ENCODE peak calls at places on chromosomes 2 and 18, in four cellular contexts. F, Q, N and K are unnamed samples. For H3K4me1, the result is how much of the 10 kb centered on the place peaks cover.

GRCh38 chr2:151357359-151357758 is at the start of gene TNFAIP6:
- DNase-seq in F (peak), Q (no peak), N (no peak), K (peak)

GRCh38 chr2:57876313-57876712 is 170.3 kb upstream of the VRK2 start:
- DNase-seq in F (no peak), Q (no peak), N (no peak), K (no peak)

GRCh38 chr2:88737385-88737784 is 45.9 kb downstream of the RPIA start:
- DNase-seq in F (no peak), Q (no peak), N (no peak), K (peak)

GRCh38 chr2:2826621-2827020 is 495.5 kb upstream of the MYT1L start:
- DNase-seq in F (no peak), Q (no peak), N (no peak), K (no peak)

GRCh38 chr2:146317959-146318358 is 1526.9 kb upstream of the ACVR2A start:
- DNase-seq in F (no peak), Q (no peak), N (no peak), K (peak)

GRCh38 chr2:171436307-171436706 is 2.3 kb downstream of the DCAF17 start:
- DNase-seq in F (no peak), Q (no peak), N (no peak), K (peak)

GRCh38 chr2:221588306-221588985 is 16.3 kb upstream of the EPHA4 start:
- DNase-seq in F (no peak), Q (no peak), N (no peak), K (no peak)

GRCh38 chr2:37912056-37912455 is 13.0 kb upstream of the RMDN2 start:
- DNase-seq in F (no peak), Q (no peak), N (no peak), K (peak)

GRCh38 chr2:203659650-203660049 is 46.8 kb upstream of the CD28 start:
- DNase-seq in F (no peak), Q (no peak), N (no peak), K (no peak)

GRCh38 chr18:75035944-75036343 is 173.0 kb downstream of the PTGR3 start:
- DNase-seq in F (no peak), Q (no peak), N (no peak), K (peak)
- TF ChIP-seq MAFK in F (no peak), Q (no peak), N (no peak), K (no peak)

DNA sequence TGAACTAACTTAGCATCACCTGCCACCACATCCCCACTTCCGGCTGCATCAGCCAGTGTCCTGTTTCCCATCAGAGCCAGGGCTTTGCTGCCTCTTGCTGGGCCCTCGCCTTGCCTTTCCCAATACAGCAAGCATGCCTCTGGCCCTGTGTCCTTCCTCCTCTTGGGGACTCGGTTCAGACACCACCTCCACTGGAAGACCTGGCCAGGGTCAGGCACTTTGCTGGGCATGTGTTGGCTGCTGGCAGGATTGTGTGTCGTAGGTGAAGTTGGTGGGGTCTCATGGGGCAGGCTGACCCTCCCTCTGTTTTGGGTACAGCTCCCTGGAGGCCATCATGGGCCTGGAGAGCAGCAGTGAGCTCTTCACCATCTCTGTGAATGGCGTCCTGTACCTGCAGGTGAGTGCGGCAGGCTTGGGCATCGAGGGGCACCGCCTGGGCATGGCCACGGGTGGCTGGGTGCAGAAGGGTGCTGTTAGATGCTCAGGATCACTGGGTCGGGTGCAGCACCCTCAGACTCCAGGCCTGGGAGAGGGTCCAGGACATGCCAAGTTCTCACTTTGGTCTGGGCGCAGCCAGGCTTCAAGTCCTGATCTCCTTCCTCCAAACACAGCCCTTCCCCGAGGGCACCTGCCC is 6.6 kb downstream of the ERFE start:
- DNase-seq in F (no peak), Q (no peak), N (no peak), K (no peak)
- H3K4me1 ChIP-seq in F (under half), Q (under half), N (half or more), K (under half)

DNA sequence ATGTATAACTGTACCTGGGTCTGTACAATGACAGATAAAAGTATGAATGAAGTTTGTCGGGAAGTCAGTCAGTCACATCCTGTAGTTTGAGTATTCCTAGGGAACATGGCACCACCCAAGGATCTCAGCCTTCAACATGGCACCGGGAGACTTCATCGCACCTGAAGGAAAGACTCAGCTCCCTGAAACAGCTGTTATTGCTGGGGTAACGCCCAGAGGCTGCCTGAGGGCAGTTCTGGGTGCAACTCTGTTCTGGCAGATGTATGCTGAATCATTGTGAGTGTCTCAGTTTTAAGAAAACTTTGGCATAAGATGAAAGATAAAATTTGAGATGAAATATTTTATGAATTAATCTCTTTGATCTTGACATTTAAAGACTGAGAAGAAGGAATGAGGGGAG is 49.9 kb upstream of the SERPINB2 start:
- DNase-seq in F (no peak), Q (no peak), N (no peak), K (no peak)
- TF ChIP-seq BHLHE40 in F (no peak), Q (no peak), N (no peak), K (no peak)

DNA sequence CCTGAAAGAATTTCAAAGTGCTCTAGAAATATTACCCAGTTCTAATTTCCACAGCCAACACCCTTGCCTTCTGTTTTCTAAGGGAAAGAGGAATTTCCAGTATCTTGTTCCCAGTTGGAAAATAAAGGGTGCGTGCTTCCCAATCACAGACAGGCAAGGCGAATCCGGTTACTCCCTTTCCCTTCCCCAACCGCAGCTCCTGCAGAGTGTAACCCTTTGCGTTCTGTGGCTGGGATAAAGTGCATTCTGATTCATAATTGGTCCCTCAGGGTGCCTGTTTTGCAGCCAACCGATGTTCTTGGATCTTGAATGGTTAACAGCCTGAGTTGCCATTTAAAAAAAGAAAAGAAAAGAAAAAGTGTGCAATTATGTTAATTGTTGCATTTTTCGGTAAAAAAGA is 40.6 kb upstream of the PGAP1 start:
- DNase-seq in F (no peak), Q (no peak), N (no peak), K (peak)
- TF ChIP-seq MAFK in F (no peak), Q (no peak), N (no peak), K (no peak)

GRCh38 chr2:20596193-20596972 is 54.5 kb downstream of the HS1BP3 start:
- DNase-seq in F (no peak), Q (no peak), N (no peak), K (no peak)

GRCh38 chr2:20593072-20594034 is 57.5 kb downstream of the HS1BP3 start:
- DNase-seq in F (peak), Q (peak), N (peak), K (peak)

GRCh38 chr2:20595439-20596192 is 55.3 kb downstream of the HS1BP3 start:
- DNase-seq in F (no peak), Q (peak), N (peak), K (peak)

GRCh38 chr2:20594048-20594750 is 56.7 kb downstream of the HS1BP3 start:
- DNase-seq in F (no peak), Q (no peak), N (no peak), K (no peak)

GRCh38 chr2:20594957-20595356 is 55.9 kb downstream of the HS1BP3 start:
- DNase-seq in F (no peak), Q (no peak), N (no peak), K (no peak)
- H3K4me1 ChIP-seq in F (half or more), Q (half or more), N (under half), K (under half)

GRCh38 chr2:85797959-85798358 is 44.2 kb downstream of the ATOH8 start:
- DNase-seq in F (peak), Q (peak), N (peak), K (peak)

GRCh38 chr2:85797263-85797660 is 43.5 kb downstream of the ATOH8 start:
- DNase-seq in F (no peak), Q (no peak), N (no peak), K (no peak)

GRCh38 chr2:85801871-85802270 is 48.1 kb downstream of the ATOH8 start:
- DNase-seq in F (no peak), Q (no peak), N (no peak), K (no peak)

GRCh38 chr2:85800576-85800975 is 46.8 kb downstream of the ATOH8 start:
- DNase-seq in F (no peak), Q (no peak), N (no peak), K (no peak)

GRCh38 chr2:85799215-85799956 is 45.6 kb downstream of the ATOH8 start:
- DNase-seq in F (peak), Q (peak), N (no peak), K (no peak)
- TF ChIP-seq BHLHE40 in F (no peak), Q (no peak), N (no peak), K (no peak)

GRCh38 chr18:79935098-79935480 is 16.4 kb downstream of the SLC66A2 start:
- DNase-seq in F (no peak), Q (no peak), N (no peak), K (no peak)
- TF ChIP-seq MAFK in F (no peak), Q (no peak), N (no peak), K (no peak)

GRCh38 chr18:79457239-79457638 is 61.5 kb downstream of the NFATC1 start:
- DNase-seq in F (no peak), Q (no peak), N (no peak), K (no peak)
- H3K4me1 ChIP-seq in F (under half), Q (under half), N (under half), K (under half)

GRCh38 chr2:45649855-45650806 is 1.3 kb upstream of the PRKCE start:
- DNase-seq in F (peak), Q (peak), N (peak), K (peak)
- TF ChIP-seq BHLHE40 in F (peak), Q (peak), N (peak), K (peak)

DNA sequence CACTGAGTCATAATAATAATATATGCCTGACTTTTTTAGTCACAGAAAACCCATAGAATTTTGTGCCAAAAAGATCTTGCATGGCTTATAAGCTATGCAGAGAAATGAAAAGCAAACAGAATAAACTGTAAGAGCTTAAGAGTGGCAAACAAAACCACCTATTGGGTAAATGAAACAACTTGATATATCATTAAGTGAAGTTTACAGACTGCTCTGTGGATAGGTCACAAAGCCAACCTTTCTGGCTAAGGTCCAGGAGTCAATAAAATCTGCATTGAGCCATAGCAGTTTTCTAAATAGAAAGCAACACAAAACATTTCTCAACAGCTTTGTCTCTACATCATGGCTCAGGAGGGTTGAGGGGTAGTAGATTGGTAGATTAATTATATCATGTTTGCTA is 234.4 kb downstream of the LRATD1 start:
- DNase-seq in F (no peak), Q (no peak), N (no peak), K (no peak)
- TF ChIP-seq MAFK in F (no peak), Q (no peak), N (no peak), K (no peak)